ENCODE peak calls at places on chromosomes 2 and 18, in four cellular contexts. One of them, this sample, is unnamed.
A peak's percentile ranks its signal among the peaks of the same experiment; 100 is the strongest.

GRCh38 chr2:85286913-85287312 is 40.9 kb downstream of the TGOLN2 start:
- DNase-seq in fibroblast of lung: no peak
- DNase-seq in ascending aorta: no peak
- DNase-seq in sigmoid colon: no peak
- DNase-seq in this sample: no peak

GRCh38 chr2:100278986-100279385 is 43.3 kb downstream of the LONRF2 start:
- DNase-seq in fibroblast of lung: no peak
- DNase-seq in ascending aorta: no peak
- DNase-seq in sigmoid colon: no peak
- DNase-seq in this sample: no peak

GRCh38 chr2:220985561-220985960 is 586.5 kb downstream of the EPHA4 start:
- DNase-seq in fibroblast of lung: peak; percentile 42
- DNase-seq in ascending aorta: no peak
- DNase-seq in sigmoid colon: no peak
- DNase-seq in this sample: no peak

GRCh38 chr18:79260510-79260909 is 135.2 kb upstream of the NFATC1 start:
- DNase-seq in fibroblast of lung: no peak
- DNase-seq in ascending aorta: no peak
- DNase-seq in sigmoid colon: no peak
- DNase-seq in this sample: no peak

GRCh38 chr2:18117592-18117991 is 239.1 kb downstream of the KCNS3 start:
- DNase-seq in fibroblast of lung: peak; percentile 34
- DNase-seq in ascending aorta: no peak
- DNase-seq in sigmoid colon: no peak
- DNase-seq in this sample: peak; percentile 87

GRCh38 chr2:241413929-241414580 is 58.0 kb downstream of the FARP2 start:
- DNase-seq in fibroblast of lung: peak; percentile 52
- DNase-seq in ascending aorta: no peak
- DNase-seq in sigmoid colon: no peak
- DNase-seq in this sample: no peak

GRCh38 chr2:8376603-8377423 is 305.0 kb upstream of the ID2 start:
- DNase-seq in fibroblast of lung: peak; percentile 16
- DNase-seq in ascending aorta: no peak
- DNase-seq in sigmoid colon: no peak
- DNase-seq in this sample: no peak

GRCh38 chr2:170396799-170397459 is 219.0 kb downstream of the MYO3B start:
- DNase-seq in fibroblast of lung: no peak
- DNase-seq in ascending aorta: no peak
- DNase-seq in sigmoid colon: no peak
- DNase-seq in this sample: no peak

GRCh38 chr18:58699551-58699950 is 28.3 kb downstream of the MALT1 start:
- DNase-seq in fibroblast of lung: no peak
- DNase-seq in ascending aorta: no peak
- DNase-seq in sigmoid colon: no peak
- DNase-seq in this sample: no peak

GRCh38 chr2:102103992-102104871 is 38.3 kb upstream of the IL1R1 start:
- DNase-seq in fibroblast of lung: peak; percentile 91
- DNase-seq in ascending aorta: peak; percentile 92
- DNase-seq in sigmoid colon: peak; percentile 92
- DNase-seq in this sample: no peak

GRCh38 chr18:44887227-44887631 is 206.5 kb downstream of the SETBP1 start:
- DNase-seq in fibroblast of lung: peak; percentile 79
- DNase-seq in ascending aorta: peak; percentile 64
- DNase-seq in sigmoid colon: no peak
- DNase-seq in this sample: no peak

GRCh38 chr18:31880186-31880898 is 62.6 kb downstream of the TRAPPC8 start:
- DNase-seq in fibroblast of lung: no peak
- DNase-seq in ascending aorta: no peak
- DNase-seq in sigmoid colon: no peak
- DNase-seq in this sample: no peak

GRCh38 chr2:61013382-61013781 is 4.1 kb upstream of the PEX13 start:
- DNase-seq in fibroblast of lung: no peak
- DNase-seq in ascending aorta: no peak
- DNase-seq in sigmoid colon: no peak
- DNase-seq in this sample: no peak

GRCh38 chr18:53380063-53380639 is 844.3 kb downstream of the MBD2 start:
- DNase-seq in fibroblast of lung: peak; percentile 21
- DNase-seq in ascending aorta: no peak
- DNase-seq in sigmoid colon: no peak
- DNase-seq in this sample: no peak

GRCh38 chr2:171319164-171319810 is 114.5 kb downstream of the METTL8 start:
- DNase-seq in fibroblast of lung: peak; percentile 76
- DNase-seq in ascending aorta: no peak
- DNase-seq in sigmoid colon: no peak
- DNase-seq in this sample: no peak

GRCh38 chr2:165067958-165068612 is 112.8 kb upstream of the SLC38A11 start:
- DNase-seq in fibroblast of lung: peak; percentile 74
- DNase-seq in ascending aorta: no peak
- DNase-seq in sigmoid colon: no peak
- DNase-seq in this sample: peak; percentile 90

GRCh38 chr18:57954928-57955327 is 89.1 kb upstream of the NEDD4L start:
- DNase-seq in fibroblast of lung: no peak
- DNase-seq in ascending aorta: no peak
- DNase-seq in sigmoid colon: no peak
- DNase-seq in this sample: no peak

GRCh38 chr2:105798595-105798994 is 53.9 kb downstream of the NCK2 start:
- DNase-seq in fibroblast of lung: no peak
- DNase-seq in ascending aorta: no peak
- DNase-seq in sigmoid colon: no peak
- DNase-seq in this sample: no peak

GRCh38 chr18:55244520-55244919 is 285.3 kb upstream of the CCDC68 start:
- DNase-seq in fibroblast of lung: no peak
- DNase-seq in ascending aorta: no peak
- DNase-seq in sigmoid colon: no peak
- DNase-seq in this sample: no peak

GRCh38 chr2:53452400-53452799 is 315.2 kb upstream of the CHAC2 start:
- DNase-seq in fibroblast of lung: no peak
- DNase-seq in ascending aorta: no peak
- DNase-seq in sigmoid colon: no peak
- DNase-seq in this sample: no peak

GRCh38 chr2:111638274-111638877 is 245.6 kb downstream of the ANAPC1 start:
- DNase-seq in fibroblast of lung: no peak
- DNase-seq in ascending aorta: no peak
- DNase-seq in sigmoid colon: no peak
- DNase-seq in this sample: no peak

GRCh38 chr2:120828832-120829632 is 93.4 kb downstream of the GLI2 start:
- DNase-seq in fibroblast of lung: no peak
- DNase-seq in ascending aorta: no peak
- DNase-seq in sigmoid colon: peak; percentile 44
- DNase-seq in this sample: no peak

GRCh38 chr2:37365669-37366068 is 21.2 kb downstream of the QPCT start:
- DNase-seq in fibroblast of lung: peak; percentile 34
- DNase-seq in ascending aorta: no peak
- DNase-seq in sigmoid colon: no peak
- DNase-seq in this sample: no peak

GRCh38 chr18:63410792-63411191 is 11.5 kb downstream of the VPS4B start:
- DNase-seq in fibroblast of lung: peak; percentile 74
- DNase-seq in ascending aorta: no peak
- DNase-seq in sigmoid colon: no peak
- DNase-seq in this sample: no peak

GRCh38 chr18:4358618-4359017 is 96.5 kb downstream of the DLGAP1 start:
- DNase-seq in fibroblast of lung: no peak
- DNase-seq in ascending aorta: no peak
- DNase-seq in sigmoid colon: no peak
- DNase-seq in this sample: no peak

GRCh38 chr2:105794926-105795574 is 50.3 kb downstream of the NCK2 start:
- DNase-seq in fibroblast of lung: no peak
- DNase-seq in ascending aorta: no peak
- DNase-seq in sigmoid colon: no peak
- DNase-seq in this sample: no peak

GRCh38 chr2:221606369-221606768 is 34.3 kb upstream of the EPHA4 start:
- DNase-seq in fibroblast of lung: no peak
- DNase-seq in ascending aorta: no peak
- DNase-seq in sigmoid colon: no peak
- DNase-seq in this sample: no peak

GRCh38 chr2:110173523-110173922 is 31.3 kb downstream of the NPHP1 start:
- DNase-seq in fibroblast of lung: peak; percentile 66
- DNase-seq in ascending aorta: no peak
- DNase-seq in sigmoid colon: no peak
- DNase-seq in this sample: no peak

GRCh38 chr2:131365452-131365851 is 1.5 kb upstream of the RAB6D start:
- DNase-seq in fibroblast of lung: no peak
- DNase-seq in ascending aorta: no peak
- DNase-seq in sigmoid colon: no peak
- DNase-seq in this sample: no peak

GRCh38 chr2:205868773-205869333 is 186.6 kb downstream of the NRP2 start:
- DNase-seq in fibroblast of lung: peak; percentile 88
- DNase-seq in ascending aorta: no peak
- DNase-seq in sigmoid colon: no peak
- DNase-seq in this sample: no peak

GRCh38 chr18:62409821-62410220 is 84.7 kb downstream of the TNFRSF11A start:
- DNase-seq in fibroblast of lung: no peak
- DNase-seq in ascending aorta: peak; percentile 1
- DNase-seq in sigmoid colon: no peak
- DNase-seq in this sample: no peak

GRCh38 chr2:233793465-233794127 is 15.5 kb downstream of the MROH2A start:
- DNase-seq in fibroblast of lung: no peak
- DNase-seq in ascending aorta: no peak
- DNase-seq in sigmoid colon: no peak
- DNase-seq in this sample: no peak

GRCh38 chr2:173240083-173240482 is 114.6 kb upstream of the CDCA7 start:
- DNase-seq in fibroblast of lung: no peak
- DNase-seq in ascending aorta: no peak
- DNase-seq in sigmoid colon: no peak
- DNase-seq in this sample: no peak
- H3K4me3 ChIP-seq in fibroblast of lung: no peak overlapping the region
- H3K4me3 ChIP-seq in ascending aorta: no peak overlapping the region
- H3K4me3 ChIP-seq in sigmoid colon: no peak overlapping the region
- H3K4me3 ChIP-seq in this sample: no peak overlapping the region

GRCh38 chr2:191839918-191840804 is 6.7 kb downstream of the CAVIN2 start:
- DNase-seq in fibroblast of lung: no peak
- DNase-seq in ascending aorta: no peak
- DNase-seq in sigmoid colon: no peak
- DNase-seq in this sample: no peak
- TF ChIP-seq CTCF in fibroblast of lung: peak; percentile 3
- TF ChIP-seq CTCF in ascending aorta: no peak
- TF ChIP-seq CTCF in sigmoid colon: no peak
- TF ChIP-seq CTCF in this sample: no peak

GRCh38 chr18:43267818-43268217 is 9.5 kb downstream of the SYT4 start:
- DNase-seq in fibroblast of lung: no peak
- DNase-seq in ascending aorta: no peak
- DNase-seq in sigmoid colon: no peak
- DNase-seq in this sample: no peak
- H3K27ac ChIP-seq in fibroblast of lung: no peak overlapping the region
- H3K27ac ChIP-seq in ascending aorta: no peak overlapping the region
- H3K27ac ChIP-seq in sigmoid colon: no peak overlapping the region
- H3K27ac ChIP-seq in this sample: no peak overlapping the region

GRCh38 chr2:181896286-181896685 is 4.8 kb downstream of the ITPRID2 start:
- DNase-seq in fibroblast of lung: no peak
- DNase-seq in ascending aorta: no peak
- DNase-seq in sigmoid colon: no peak
- DNase-seq in this sample: no peak
- H3K4me3 ChIP-seq in fibroblast of lung: peak overlapping the region; percentile 86
- H3K4me3 ChIP-seq in ascending aorta: no peak overlapping the region
- H3K4me3 ChIP-seq in sigmoid colon: no peak overlapping the region
- H3K4me3 ChIP-seq in this sample: no peak overlapping the region

GRCh38 chr2:216661639-216662375 is 28.6 kb downstream of the IGFBP2 start:
- DNase-seq in fibroblast of lung: no peak
- DNase-seq in ascending aorta: no peak
- DNase-seq in sigmoid colon: no peak
- DNase-seq in this sample: peak; percentile 45
- TF ChIP-seq CTCF in fibroblast of lung: no peak
- TF ChIP-seq CTCF in ascending aorta: no peak
- TF ChIP-seq CTCF in sigmoid colon: no peak
- TF ChIP-seq CTCF in this sample: peak; percentile 54

DNA sequence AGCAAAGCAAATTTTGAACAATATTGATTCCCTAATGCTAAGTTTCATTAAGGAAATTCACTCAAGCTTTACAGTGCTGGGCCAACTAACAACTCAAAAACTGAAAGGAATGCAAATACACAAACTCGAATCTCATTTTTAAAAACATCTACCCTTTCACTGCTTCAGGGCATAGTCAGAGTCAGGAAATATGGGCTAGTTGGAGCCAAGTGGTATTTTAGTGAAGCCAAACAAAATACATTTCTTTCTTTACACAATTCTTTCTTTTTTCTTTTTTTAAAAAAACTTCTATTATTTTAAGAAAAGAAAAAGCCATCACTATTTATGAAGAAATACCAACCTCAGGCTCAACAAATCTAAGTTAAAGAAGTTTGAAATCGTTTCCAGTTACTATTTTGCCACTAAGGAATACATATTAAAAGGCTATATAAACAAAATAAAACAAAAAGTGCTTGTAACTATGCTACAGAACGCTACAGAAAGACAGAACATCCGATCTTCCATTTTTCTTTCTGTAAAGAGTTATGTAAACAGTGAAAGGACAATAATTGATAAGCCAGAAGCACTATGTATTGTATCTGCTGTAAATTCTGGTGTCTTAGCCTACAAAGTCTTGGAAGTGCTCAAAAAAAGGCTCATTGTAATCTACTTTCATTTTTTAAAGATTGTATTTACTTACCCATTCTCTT is 113.7 kb upstream of the STK17B start:
- DNase-seq in fibroblast of lung: peak; percentile 33
- DNase-seq in ascending aorta: no peak
- DNase-seq in sigmoid colon: no peak
- DNase-seq in this sample: no peak
- H3K27ac ChIP-seq in fibroblast of lung: no peak overlapping the region
- H3K27ac ChIP-seq in ascending aorta: peak overlapping the region; percentile 63
- H3K27ac ChIP-seq in sigmoid colon: no peak overlapping the region
- H3K27ac ChIP-seq in this sample: no peak overlapping the region

GRCh38 chr18:13382683-13382989 is 164.1 kb downstream of the LDLRAD4 start:
- DNase-seq in fibroblast of lung: no peak
- DNase-seq in ascending aorta: no peak
- DNase-seq in sigmoid colon: no peak
- DNase-seq in this sample: no peak
- H3K4me3 ChIP-seq in fibroblast of lung: no peak overlapping the region
- H3K4me3 ChIP-seq in ascending aorta: peak overlapping the region; percentile 55
- H3K4me3 ChIP-seq in sigmoid colon: no peak overlapping the region
- H3K4me3 ChIP-seq in this sample: no peak overlapping the region

GRCh38 chr2:174681983-174682577 is 82.2 kb downstream of the CHRNA1 start:
- DNase-seq in fibroblast of lung: peak; percentile 41
- DNase-seq in ascending aorta: peak; percentile 80
- DNase-seq in sigmoid colon: peak; percentile 78
- DNase-seq in this sample: peak; percentile 12

GRCh38 chr2:174686430-174686829 is 77.8 kb downstream of the CHRNA1 start:
- DNase-seq in fibroblast of lung: peak; percentile 79
- DNase-seq in ascending aorta: no peak
- DNase-seq in sigmoid colon: no peak
- DNase-seq in this sample: no peak

GRCh38 chr2:174681099-174681982 is 82.9 kb downstream of the CHRNA1 start:
- DNase-seq in fibroblast of lung: peak; percentile 46
- DNase-seq in ascending aorta: no peak
- DNase-seq in sigmoid colon: peak; percentile 75
- DNase-seq in this sample: peak; percentile 37

GRCh38 chr2:174682578-174683391 is 81.5 kb downstream of the CHRNA1 start:
- DNase-seq in fibroblast of lung: peak; percentile 63
- DNase-seq in ascending aorta: peak; percentile 82
- DNase-seq in sigmoid colon: peak; percentile 88
- DNase-seq in this sample: peak; percentile 60

GRCh38 chr2:174683392-174683759 is 80.9 kb downstream of the CHRNA1 start:
- DNase-seq in fibroblast of lung: peak; percentile 63
- DNase-seq in ascending aorta: no peak
- DNase-seq in sigmoid colon: no peak
- DNase-seq in this sample: no peak
- TF ChIP-seq CTCF in fibroblast of lung: peak; percentile 30
- TF ChIP-seq CTCF in ascending aorta: no peak
- TF ChIP-seq CTCF in sigmoid colon: no peak
- TF ChIP-seq CTCF in this sample: no peak

This sample was measured in WERI-Rb-1.